ENCODE peak calls at places on chromosomes 4 and X, in nine cellular contexts. One of them, this sample, is unnamed.

GRCh38 chrX:82961129-82961528 is 547.0 kb upstream of the POU3F4 start:
- DNase-seq in AG04450: no peak
- DNase-seq in AG10803: no peak
- DNase-seq in AG09309: no peak
- DNase-seq in fibroblast of villous mesenchyme: no peak
- DNase-seq in NB4: peak
- DNase-seq in ovary: no peak
- DNase-seq in bronchial epithelial cell: no peak
- DNase-seq in cardiac fibroblast: no peak
- DNase-seq in this sample: no peak

GRCh38 chr4:48906283-48907173 is at the start of gene OCIAD2:
- DNase-seq in cardiac fibroblast: peak
- DNase-seq in NB4: peak
- DNase-seq in fibroblast of villous mesenchyme: peak
- DNase-seq in ovary: peak
- DNase-seq in bronchial epithelial cell: peak
- DNase-seq in AG09309: no peak
- DNase-seq in AG04450: no peak
- DNase-seq in AG10803: peak
- DNase-seq in this sample: no peak

GRCh38 chrX:63434665-63435064 is 83.5 kb upstream of the SPIN4 start:
- DNase-seq in bronchial epithelial cell: peak
- DNase-seq in cardiac fibroblast: no peak
- DNase-seq in AG10803: peak
- DNase-seq in fibroblast of villous mesenchyme: peak
- DNase-seq in NB4: no peak
- DNase-seq in ovary: no peak
- DNase-seq in AG09309: no peak
- DNase-seq in AG04450: no peak
- DNase-seq in this sample: no peak

GRCh38 chr4:166386491-166387367 is 513.7 kb downstream of the TLL1 start:
- DNase-seq in AG10803: no peak
- DNase-seq in cardiac fibroblast: peak
- DNase-seq in fibroblast of villous mesenchyme: peak
- DNase-seq in NB4: no peak
- DNase-seq in AG04450: no peak
- DNase-seq in ovary: no peak
- DNase-seq in AG09309: no peak
- DNase-seq in bronchial epithelial cell: peak
- DNase-seq in this sample: no peak

GRCh38 chr4:173735055-173735454 is 205.0 kb upstream of the HAND2 start:
- DNase-seq in NB4: no peak
- DNase-seq in fibroblast of villous mesenchyme: peak
- DNase-seq in ovary: no peak
- DNase-seq in bronchial epithelial cell: peak
- DNase-seq in AG10803: peak
- DNase-seq in cardiac fibroblast: peak
- DNase-seq in AG04450: no peak
- DNase-seq in AG09309: no peak
- DNase-seq in this sample: no peak

GRCh38 chrX:109872021-109872730 is 130.7 kb upstream of the TMEM164 start:
- DNase-seq in cardiac fibroblast: no peak
- DNase-seq in ovary: no peak
- DNase-seq in bronchial epithelial cell: no peak
- DNase-seq in AG10803: peak
- DNase-seq in NB4: no peak
- DNase-seq in AG09309: peak
- DNase-seq in AG04450: peak
- DNase-seq in fibroblast of villous mesenchyme: peak
- DNase-seq in this sample: peak

GRCh38 chr4:4284827-4285618 is 4.9 kb downstream of the LYAR start:
- DNase-seq in ovary: no peak
- DNase-seq in bronchial epithelial cell: peak
- DNase-seq in AG09309: no peak
- DNase-seq in NB4: no peak
- DNase-seq in cardiac fibroblast: peak
- DNase-seq in AG04450: no peak
- DNase-seq in AG10803: peak
- DNase-seq in fibroblast of villous mesenchyme: peak
- DNase-seq in this sample: no peak

GRCh38 chr4:121943941-121944340 is 7.9 kb downstream of the TRPC3 start:
- DNase-seq in fibroblast of villous mesenchyme: no peak
- DNase-seq in AG10803: no peak
- DNase-seq in AG09309: no peak
- DNase-seq in cardiac fibroblast: no peak
- DNase-seq in bronchial epithelial cell: no peak
- DNase-seq in AG04450: no peak
- DNase-seq in NB4: peak
- DNase-seq in ovary: no peak
- DNase-seq in this sample: no peak

GRCh38 chrX:63466690-63467089 is 115.6 kb upstream of the SPIN4 start:
- DNase-seq in cardiac fibroblast: peak
- DNase-seq in AG04450: no peak
- DNase-seq in NB4: peak
- DNase-seq in AG10803: no peak
- DNase-seq in bronchial epithelial cell: no peak
- DNase-seq in AG09309: no peak
- DNase-seq in ovary: no peak
- DNase-seq in fibroblast of villous mesenchyme: no peak
- DNase-seq in this sample: no peak

GRCh38 chrX:66676413-66676812 is 37.5 kb upstream of the EDA2R start:
- DNase-seq in NB4: no peak
- DNase-seq in AG09309: peak
- DNase-seq in fibroblast of villous mesenchyme: peak
- DNase-seq in ovary: no peak
- DNase-seq in cardiac fibroblast: peak
- DNase-seq in AG04450: no peak
- DNase-seq in AG10803: peak
- DNase-seq in bronchial epithelial cell: peak
- DNase-seq in this sample: no peak

GRCh38 chrX:53481093-53481492 is 46.9 kb upstream of the HSD17B10 start:
- DNase-seq in AG10803: no peak
- DNase-seq in ovary: no peak
- DNase-seq in NB4: peak
- DNase-seq in AG09309: no peak
- DNase-seq in bronchial epithelial cell: no peak
- DNase-seq in cardiac fibroblast: no peak
- DNase-seq in fibroblast of villous mesenchyme: no peak
- DNase-seq in AG04450: no peak
- DNase-seq in this sample: no peak

GRCh38 chrX:97311066-97311778 is 427.5 kb downstream of the RPA4 start:
- DNase-seq in AG10803: no peak
- DNase-seq in ovary: no peak
- DNase-seq in AG09309: no peak
- DNase-seq in AG04450: no peak
- DNase-seq in NB4: no peak
- DNase-seq in cardiac fibroblast: no peak
- DNase-seq in fibroblast of villous mesenchyme: no peak
- DNase-seq in bronchial epithelial cell: no peak
- DNase-seq in this sample: no peak

GRCh38 chr4:163249042-163249441 is 82.4 kb upstream of the NAF1 start:
- DNase-seq in cardiac fibroblast: no peak
- DNase-seq in ovary: no peak
- DNase-seq in AG09309: no peak
- DNase-seq in bronchial epithelial cell: no peak
- DNase-seq in AG10803: no peak
- DNase-seq in fibroblast of villous mesenchyme: no peak
- DNase-seq in NB4: no peak
- DNase-seq in AG04450: no peak
- DNase-seq in this sample: no peak

GRCh38 chr4:155234206-155234605 is 25.8 kb downstream of the NPY2R start:
- DNase-seq in NB4: no peak
- DNase-seq in fibroblast of villous mesenchyme: no peak
- DNase-seq in cardiac fibroblast: no peak
- DNase-seq in AG09309: no peak
- DNase-seq in AG04450: no peak
- DNase-seq in AG10803: no peak
- DNase-seq in bronchial epithelial cell: peak
- DNase-seq in ovary: no peak
- DNase-seq in this sample: no peak

GRCh38 chr4:46270986-46271596 is 118.8 kb downstream of the GABRA2 start:
- DNase-seq in fibroblast of villous mesenchyme: peak
- DNase-seq in AG09309: no peak
- DNase-seq in bronchial epithelial cell: peak
- DNase-seq in NB4: peak
- DNase-seq in ovary: no peak
- DNase-seq in cardiac fibroblast: peak
- DNase-seq in AG04450: no peak
- DNase-seq in AG10803: peak
- DNase-seq in this sample: peak

GRCh38 chr4:6471303-6472007 is 959 bp downstream of the PPP2R2C start:
- DNase-seq in fibroblast of villous mesenchyme: no peak
- DNase-seq in AG04450: no peak
- DNase-seq in NB4: no peak
- DNase-seq in bronchial epithelial cell: no peak
- DNase-seq in cardiac fibroblast: peak
- DNase-seq in ovary: no peak
- DNase-seq in AG10803: no peak
- DNase-seq in AG09309: no peak
- DNase-seq in this sample: no peak

GRCh38 chrX:108399427-108400165 is 38.6 kb downstream of the COL4A6 start:
- DNase-seq in NB4: no peak
- DNase-seq in ovary: no peak
- DNase-seq in AG09309: peak
- DNase-seq in bronchial epithelial cell: peak
- DNase-seq in fibroblast of villous mesenchyme: peak
- DNase-seq in AG04450: no peak
- DNase-seq in AG10803: peak
- DNase-seq in cardiac fibroblast: peak
- DNase-seq in this sample: no peak

GRCh38 chr4:43282534-43282933 is 390.0 kb downstream of the GRXCR1 start:
- DNase-seq in AG09309: no peak
- DNase-seq in ovary: no peak
- DNase-seq in cardiac fibroblast: no peak
- DNase-seq in AG04450: no peak
- DNase-seq in NB4: no peak
- DNase-seq in bronchial epithelial cell: no peak
- DNase-seq in AG10803: no peak
- DNase-seq in fibroblast of villous mesenchyme: no peak
- DNase-seq in this sample: no peak

DNA sequence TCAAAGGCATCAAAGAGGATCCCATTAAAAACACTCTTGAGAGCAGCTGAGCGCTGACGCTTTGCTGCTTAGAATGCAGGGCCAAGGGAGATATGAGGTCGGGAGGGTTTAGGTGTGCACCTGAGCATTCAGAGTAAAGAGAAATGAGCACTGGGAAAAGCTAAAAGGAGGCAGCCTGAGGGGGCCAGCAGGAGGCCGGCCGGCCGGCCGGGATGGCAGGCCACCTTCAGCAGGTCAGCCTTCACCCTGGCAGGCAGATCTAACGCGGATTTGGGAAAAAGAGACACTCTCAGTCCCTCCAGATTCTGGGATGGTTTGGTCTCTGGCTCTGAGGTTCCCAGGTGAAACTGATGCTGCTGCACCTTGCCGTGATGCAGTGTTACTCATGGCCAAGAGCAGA is 393.5 kb downstream of the TRIML1 start:
- DNase-seq in ovary: no peak
- DNase-seq in AG10803: no peak
- DNase-seq in fibroblast of villous mesenchyme: no peak
- DNase-seq in AG09309: no peak
- DNase-seq in AG04450: no peak
- DNase-seq in bronchial epithelial cell: no peak
- DNase-seq in NB4: no peak
- DNase-seq in cardiac fibroblast: no peak
- DNase-seq in this sample: no peak
- TF ChIP-seq CTCF in ovary: no peak
- TF ChIP-seq CTCF in AG10803: no peak
- TF ChIP-seq CTCF in fibroblast of villous mesenchyme: no peak
- TF ChIP-seq CTCF in AG09309: no peak
- TF ChIP-seq CTCF in AG04450: no peak
- TF ChIP-seq CTCF in bronchial epithelial cell: no peak
- TF ChIP-seq CTCF in NB4: no peak
- TF ChIP-seq CTCF in cardiac fibroblast: no peak
- TF ChIP-seq CTCF in this sample: no peak

DNA sequence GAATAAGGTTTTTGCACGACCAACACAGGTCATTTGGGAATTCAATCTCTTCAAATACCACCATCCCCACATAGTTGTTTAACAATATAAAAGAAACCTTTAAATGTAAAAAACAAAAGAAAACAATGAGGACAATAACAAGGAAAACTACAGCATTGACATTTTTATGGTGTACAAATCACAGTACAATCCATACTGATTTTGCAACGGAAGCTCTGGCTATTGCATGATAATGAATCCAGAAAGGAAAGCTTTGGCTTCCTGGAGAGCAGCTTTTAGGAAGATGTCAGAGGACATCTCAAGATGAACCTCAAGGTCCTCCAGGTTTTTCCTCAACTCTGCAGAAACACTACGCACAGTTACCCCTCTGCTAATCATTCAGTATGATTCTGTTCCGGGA is 111.5 kb upstream of the MYOZ2 start:
- DNase-seq in AG09309: no peak
- DNase-seq in cardiac fibroblast: no peak
- DNase-seq in AG04450: no peak
- DNase-seq in NB4: no peak
- DNase-seq in ovary: no peak
- DNase-seq in bronchial epithelial cell: no peak
- DNase-seq in fibroblast of villous mesenchyme: peak
- DNase-seq in AG10803: no peak
- DNase-seq in this sample: no peak
- H3K4me3 ChIP-seq in AG09309: no peak
- H3K4me3 ChIP-seq in cardiac fibroblast: no peak
- H3K4me3 ChIP-seq in AG04450: no peak
- H3K4me3 ChIP-seq in NB4: no peak
- H3K4me3 ChIP-seq in ovary: no peak
- H3K4me3 ChIP-seq in bronchial epithelial cell: no peak
- H3K4me3 ChIP-seq in fibroblast of villous mesenchyme: no peak
- H3K4me3 ChIP-seq in AG10803: no peak
- H3K4me3 ChIP-seq in this sample: no peak

GRCh38 chr4:180217070-180217469 is 2026.1 kb upstream of the TENM3 start:
- DNase-seq in AG10803: no peak
- DNase-seq in ovary: no peak
- DNase-seq in AG04450: no peak
- DNase-seq in fibroblast of villous mesenchyme: no peak
- DNase-seq in NB4: no peak
- DNase-seq in AG09309: no peak
- DNase-seq in bronchial epithelial cell: no peak
- DNase-seq in cardiac fibroblast: no peak
- DNase-seq in this sample: no peak

DNA sequence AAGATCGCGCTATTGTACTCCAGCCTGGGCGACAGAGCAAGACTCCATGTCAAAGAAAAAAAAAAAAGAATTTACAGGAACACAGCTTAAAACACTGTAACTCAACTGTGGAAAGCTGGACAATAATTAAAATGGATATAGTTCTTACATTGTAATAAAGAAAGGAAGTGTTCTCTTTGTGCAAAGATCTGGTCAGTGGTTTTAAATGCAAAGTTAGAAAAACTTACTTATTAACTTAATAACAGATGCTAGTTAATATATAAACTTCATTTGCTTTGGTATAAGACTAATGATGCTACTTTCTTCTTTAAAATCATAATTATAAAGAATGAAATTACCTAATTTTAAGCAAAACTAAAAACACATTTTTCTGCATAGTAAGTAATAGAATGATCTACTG is 2024.1 kb upstream of the TENM3 start:
- DNase-seq in NB4: no peak
- DNase-seq in AG04450: no peak
- DNase-seq in fibroblast of villous mesenchyme: no peak
- DNase-seq in AG09309: no peak
- DNase-seq in cardiac fibroblast: no peak
- DNase-seq in AG10803: no peak
- DNase-seq in ovary: no peak
- DNase-seq in bronchial epithelial cell: no peak
- DNase-seq in this sample: no peak
- TF ChIP-seq CTCF in NB4: no peak
- TF ChIP-seq CTCF in AG04450: no peak
- TF ChIP-seq CTCF in fibroblast of villous mesenchyme: no peak
- TF ChIP-seq CTCF in AG09309: no peak
- TF ChIP-seq CTCF in cardiac fibroblast: no peak
- TF ChIP-seq CTCF in AG10803: no peak
- TF ChIP-seq CTCF in ovary: no peak
- TF ChIP-seq CTCF in bronchial epithelial cell: no peak
- TF ChIP-seq CTCF in this sample: no peak

GRCh38 chrX:49072712-49073095 is 1.1 kb downstream of the PRAF2 start:
- DNase-seq in AG09309: no peak
- DNase-seq in cardiac fibroblast: no peak
- DNase-seq in AG10803: no peak
- DNase-seq in fibroblast of villous mesenchyme: peak
- DNase-seq in NB4: no peak
- DNase-seq in ovary: no peak
- DNase-seq in bronchial epithelial cell: no peak
- DNase-seq in AG04450: no peak
- DNase-seq in this sample: no peak
- H3K4me3 ChIP-seq in AG09309: peak
- H3K4me3 ChIP-seq in cardiac fibroblast: peak
- H3K4me3 ChIP-seq in AG10803: peak
- H3K4me3 ChIP-seq in fibroblast of villous mesenchyme: peak
- H3K4me3 ChIP-seq in NB4: no peak
- H3K4me3 ChIP-seq in ovary: peak
- H3K4me3 ChIP-seq in bronchial epithelial cell: peak
- H3K4me3 ChIP-seq in AG04450: peak
- H3K4me3 ChIP-seq in this sample: peak

This sample was measured in astrocyte of the cerebellum.